ENCODE peak calls at places on chromosome 20, in five cellular contexts. N, U, K, Y and F are unnamed samples.

GRCh38 chr20:60095456-60095855 is 137.2 kb downstream of the CDH26 start:
- DNase-seq in N (peak), U (no peak), K (no peak), Y (no peak), F (no peak)

GRCh38 chr20:61744691-61745396 is 320.8 kb downstream of the TAF4 start:
- DNase-seq in N (no peak), U (no peak), K (no peak), Y (no peak), F (no peak)

GRCh38 chr20:23125625-23126191 is 39.6 kb upstream of the CD93 start:
- DNase-seq in N (peak), U (no peak), K (no peak), Y (peak), F (no peak)

GRCh38 chr20:53080969-53081871 is 109.1 kb downstream of the TSHZ2 start:
- DNase-seq in N (no peak), U (no peak), K (peak), Y (no peak), F (no peak)

GRCh38 chr20:17859616-17860232 is 108.9 kb downstream of the SNX5 start:
- DNase-seq in N (no peak), U (no peak), K (no peak), Y (no peak), F (no peak)

GRCh38 chr20:2671977-2672376 is 8.0 kb upstream of the IDH3B start:
- DNase-seq in N (no peak), U (no peak), K (no peak), Y (peak), F (no peak)

GRCh38 chr20:24737212-24737850 is 211.7 kb upstream of the CST7 start:
- DNase-seq in N (no peak), U (no peak), K (no peak), Y (no peak), F (no peak)

GRCh38 chr20:49851991-49852390 is 39.4 kb downstream of the SLC9A8 start:
- DNase-seq in N (no peak), U (no peak), K (no peak), Y (no peak), F (no peak)

GRCh38 chr20:44651507-44652373 is at the start of gene ADA:
- DNase-seq in N (no peak), U (no peak), K (peak), Y (peak), F (no peak)

GRCh38 chr20:50385733-50386640 is 124.2 kb upstream of the PTPN1 start:
- DNase-seq in N (no peak), U (no peak), K (no peak), Y (no peak), F (no peak)

GRCh38 chr20:57663241-57663640 is 43.0 kb upstream of the ZBP1 start:
- DNase-seq in N (no peak), U (no peak), K (no peak), Y (peak), F (no peak)

GRCh38 chr20:19347943-19348456 is 135.6 kb downstream of the SLC24A3 start:
- DNase-seq in N (no peak), U (no peak), K (no peak), Y (no peak), F (no peak)

GRCh38 chr20:25541676-25542075 is 43.7 kb downstream of the NINL start:
- DNase-seq in N (no peak), U (no peak), K (no peak), Y (no peak), F (no peak)

GRCh38 chr20:50224052-50224451 is 33.4 kb downstream of the CEBPB start:
- DNase-seq in N (no peak), U (no peak), K (no peak), Y (no peak), F (no peak)

DNA sequence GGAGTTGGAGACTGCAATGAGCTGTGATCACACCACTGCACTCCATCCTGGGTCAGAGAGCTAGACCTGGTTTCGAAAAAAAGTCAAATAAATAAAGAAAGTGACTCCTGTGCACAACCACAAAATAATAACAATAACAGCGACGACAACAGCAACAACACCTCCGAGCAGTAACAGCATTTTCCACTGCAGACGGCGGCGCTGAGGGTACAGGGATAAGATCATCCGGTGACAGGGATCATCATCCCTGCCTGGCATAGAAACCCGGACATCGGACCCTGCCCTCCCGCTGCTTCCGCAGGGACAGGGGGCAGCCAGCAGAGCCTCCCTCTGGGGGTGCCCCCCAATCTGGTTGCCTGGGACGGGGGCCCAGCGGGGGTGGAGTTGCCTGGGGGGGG is 11.5 kb downstream of the SRXN1 start:
- DNase-seq in N (no peak), U (no peak), K (no peak), Y (no peak), F (no peak)
- TF ChIP-seq CTCF in N (no peak), U (no peak), K (no peak), Y (no peak), F (no peak)

GRCh38 chr20:63775096-63775978 is 35.8 kb downstream of the SLC2A4RG start:
- DNase-seq in N (no peak), U (no peak), K (peak), Y (peak), F (peak)

GRCh38 chr20:63774348-63774735 is 34.8 kb downstream of the SLC2A4RG start:
- DNase-seq in N (no peak), U (no peak), K (peak), Y (no peak), F (no peak)

GRCh38 chr20:63773571-63774347 is 34.2 kb downstream of the SLC2A4RG start:
- DNase-seq in N (no peak), U (no peak), K (no peak), Y (no peak), F (no peak)

GRCh38 chr20:63771046-63771707 is 31.6 kb downstream of the SLC2A4RG start:
- DNase-seq in N (no peak), U (no peak), K (no peak), Y (no peak), F (no peak)

DNA sequence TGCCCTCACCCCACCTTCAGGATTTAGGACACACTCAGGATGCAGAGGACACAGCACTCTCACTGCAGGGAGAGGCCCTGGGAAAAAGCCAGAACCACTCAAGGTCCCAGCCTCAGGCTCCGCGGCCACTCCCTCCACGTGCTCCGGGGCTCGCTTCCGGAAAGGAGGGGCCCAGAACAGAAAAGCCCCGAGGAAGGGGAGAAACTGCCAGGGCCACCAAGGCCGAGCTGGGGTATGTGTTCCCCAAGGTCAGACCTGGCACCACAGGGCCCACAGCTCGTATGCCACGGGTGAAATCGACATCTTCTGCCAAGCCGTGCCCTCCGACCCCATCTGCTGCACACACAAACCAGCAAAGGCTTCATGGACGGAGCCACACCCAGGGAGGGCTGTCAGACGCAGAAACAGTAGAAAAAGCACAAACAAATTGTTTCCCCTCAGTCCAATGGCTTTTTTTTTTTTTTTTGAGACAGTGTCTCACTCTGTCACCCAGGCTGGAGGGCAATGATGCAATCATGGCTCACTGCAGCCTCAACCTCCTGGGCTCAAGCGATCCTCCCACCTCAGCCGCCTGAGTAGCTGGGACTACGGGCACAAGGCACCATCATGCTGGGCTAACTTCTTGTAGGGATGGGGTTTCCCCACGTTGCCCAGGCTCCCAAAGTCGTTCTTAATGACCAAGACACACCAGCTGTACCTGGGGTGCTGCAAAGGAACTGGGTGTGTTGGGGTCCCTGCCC is 33.4 kb downstream of the SLC2A4RG start:
- DNase-seq in N (no peak), U (no peak), K (no peak), Y (peak), F (no peak)
- TF ChIP-seq CTCF in N (no peak), U (no peak), K (no peak), Y (no peak), F (no peak)

GRCh38 chr20:46324960-46325703 is 16.8 kb upstream of the CDH22 start:
- DNase-seq in N (no peak), U (no peak), K (peak), Y (no peak), F (no peak)
- TF ChIP-seq CTCF in N (peak), U (peak), K (peak), Y (no peak), F (peak)

GRCh38 chr20:37081717-37082289 is 14.0 kb downstream of the RBL1 start:
- DNase-seq in N (no peak), U (no peak), K (peak), Y (no peak), F (no peak)
- TF ChIP-seq CTCF in N (peak), U (peak), K (peak), Y (no peak), F (peak)

DNA sequence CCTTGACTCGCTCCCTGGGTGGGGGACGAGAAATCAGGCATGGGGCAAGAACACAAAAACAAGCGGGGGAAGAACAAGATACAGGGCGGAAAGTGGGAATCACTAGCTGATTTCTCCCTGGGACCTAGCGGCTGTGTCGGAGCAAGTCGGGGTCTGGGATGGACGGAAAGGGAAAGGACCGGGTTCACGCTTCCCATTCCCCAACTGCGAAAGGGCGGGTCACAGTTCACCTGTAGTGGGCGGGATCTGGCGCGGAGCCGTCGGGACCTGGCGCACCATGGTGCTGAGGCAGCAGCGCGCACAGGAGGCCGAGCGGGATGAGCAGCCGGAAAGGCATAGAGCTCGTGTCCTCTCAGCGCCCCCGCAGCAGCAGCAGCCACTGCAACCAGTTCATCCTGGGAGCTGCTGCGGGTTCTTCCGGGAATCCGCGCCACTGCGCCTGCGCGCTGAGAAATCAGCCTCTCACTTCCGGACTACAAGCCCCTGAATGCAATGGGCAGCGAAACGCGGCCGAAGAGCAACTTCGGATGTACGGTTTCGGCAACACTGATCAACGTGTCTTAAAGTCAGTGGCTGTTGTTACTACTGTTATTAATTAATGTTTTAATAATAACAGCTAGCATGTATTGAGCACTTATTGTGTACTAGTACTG is at the start of gene EDEM2:
- DNase-seq in N (peak), U (peak), K (peak), Y (peak), F (peak)
- TF ChIP-seq CTCF in N (peak), U (no peak), K (peak), Y (no peak), F (peak)

GRCh38 chr20:45685896-45686295 is 15.9 kb upstream of the WFDC11 start:
- DNase-seq in N (no peak), U (no peak), K (no peak), Y (no peak), F (no peak)
- TF ChIP-seq CTCF in N (peak), U (no peak), K (peak), Y (no peak), F (peak)

DNA sequence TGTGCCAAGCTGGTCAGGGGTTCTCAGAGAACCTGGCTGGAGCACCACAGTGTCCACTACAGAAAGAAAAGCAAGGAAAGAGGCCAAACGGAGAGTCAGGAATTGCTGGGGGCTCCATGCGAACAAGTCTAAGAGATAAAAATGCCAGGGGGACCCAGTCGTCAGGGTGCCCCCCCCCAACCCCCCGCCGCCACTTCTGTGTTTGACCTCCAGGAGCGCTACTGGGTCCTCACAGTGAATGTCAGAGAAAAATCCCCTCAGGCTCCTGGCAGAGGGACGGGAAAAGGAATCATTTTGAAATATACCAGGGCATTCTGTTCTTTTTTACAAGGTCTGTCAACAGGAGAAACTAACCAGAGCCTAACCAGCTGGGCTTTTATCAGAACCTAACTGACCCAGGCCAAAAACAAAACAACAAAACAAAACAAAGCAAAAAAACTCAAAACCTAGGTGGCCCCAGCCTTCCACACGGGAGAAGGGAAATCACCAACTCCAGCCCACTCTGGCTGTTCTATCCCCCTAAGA is 17.9 kb upstream of the NELFCD start:
- DNase-seq in N (no peak), U (no peak), K (no peak), Y (no peak), F (no peak)
- TF ChIP-seq CTCF in N (no peak), U (peak), K (no peak), Y (no peak), F (no peak)

DNA sequence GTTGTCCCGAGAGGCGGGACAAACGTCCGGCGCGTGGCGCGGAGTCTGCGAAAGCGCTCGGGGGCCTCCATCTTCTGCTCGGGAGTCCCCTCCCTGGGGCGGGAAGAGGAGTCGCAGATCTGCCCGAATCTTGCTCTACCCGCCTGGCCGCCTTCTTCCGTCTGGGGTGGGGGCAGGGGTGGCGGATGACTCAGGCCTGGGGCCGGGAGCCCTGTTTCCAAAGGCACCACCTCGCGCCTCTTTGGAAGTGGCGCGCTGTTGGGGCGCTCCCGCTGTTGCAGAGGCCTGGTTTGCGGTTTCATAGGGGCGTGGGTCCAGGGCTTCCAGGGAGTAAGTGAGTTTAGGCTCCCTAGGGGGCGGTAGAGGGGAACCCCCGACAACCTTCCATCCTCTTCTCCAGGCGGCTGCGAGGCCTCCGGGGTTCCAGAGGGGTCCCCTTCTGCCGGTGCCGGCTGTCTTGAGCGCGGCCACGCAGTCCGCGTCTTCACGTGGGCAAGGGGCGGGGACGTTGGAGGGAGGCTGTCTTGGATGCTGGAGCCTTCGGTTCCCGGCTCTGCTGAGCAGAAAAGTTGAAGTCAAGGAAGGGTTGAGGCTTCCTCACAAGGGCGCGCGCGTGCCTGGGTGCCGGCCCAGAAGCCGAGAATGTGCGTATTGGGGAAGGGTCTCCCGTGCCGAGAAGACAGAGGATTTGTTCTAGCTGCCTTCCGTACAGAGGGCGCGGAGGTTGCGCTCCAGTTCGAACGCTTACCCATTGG is 2.6 kb upstream of the TFAP2C start:
- DNase-seq in N (no peak), U (no peak), K (no peak), Y (peak), F (peak)
- TF ChIP-seq CTCF in N (peak), U (peak), K (peak), Y (no peak), F (peak)